ENCODE peak calls at places on chromosomes 16 and 17, in seven cellular contexts. One of them, this sample, is unnamed.

GRCh38 chr16:68417711-68418301 is 30.5 kb downstream of the SMPD3 start:
- DNase-seq in hepatic stellate cell: no peak
- DNase-seq in GM03348: no peak
- DNase-seq in hippocampal formation: no peak
- DNase-seq in testis: no peak
- DNase-seq in RCC 7860: no peak
- DNase-seq in Calu3: peak
- DNase-seq in this sample: no peak

GRCh38 chr16:70433456-70434103 is 5.3 kb downstream of the ST3GAL2 start:
- DNase-seq in hippocampal formation: no peak
- DNase-seq in GM03348: peak
- DNase-seq in Calu3: no peak
- DNase-seq in testis: no peak
- DNase-seq in hepatic stellate cell: peak
- DNase-seq in RCC 7860: peak
- DNase-seq in this sample: no peak

GRCh38 chr16:89859809-89860075 is 13.7 kb upstream of the TCF25 start:
- DNase-seq in hippocampal formation: no peak
- DNase-seq in RCC 7860: no peak
- DNase-seq in testis: no peak
- DNase-seq in hepatic stellate cell: no peak
- DNase-seq in Calu3: no peak
- DNase-seq in GM03348: no peak
- DNase-seq in this sample: no peak

GRCh38 chr17:1590747-1591473 is 28.3 kb upstream of the PITPNA start:
- DNase-seq in testis: no peak
- DNase-seq in RCC 7860: no peak
- DNase-seq in hippocampal formation: no peak
- DNase-seq in hepatic stellate cell: no peak
- DNase-seq in GM03348: no peak
- DNase-seq in Calu3: no peak
- DNase-seq in this sample: no peak

GRCh38 chr16:14042706-14043105 is 28.4 kb upstream of the MRTFB start:
- DNase-seq in GM03348: no peak
- DNase-seq in hepatic stellate cell: no peak
- DNase-seq in hippocampal formation: no peak
- DNase-seq in RCC 7860: no peak
- DNase-seq in Calu3: no peak
- DNase-seq in testis: peak
- DNase-seq in this sample: no peak

GRCh38 chr16:54280751-54281150 is 5.8 kb downstream of the IRX3 start:
- DNase-seq in Calu3: no peak
- DNase-seq in testis: no peak
- DNase-seq in GM03348: peak
- DNase-seq in RCC 7860: peak
- DNase-seq in hepatic stellate cell: no peak
- DNase-seq in hippocampal formation: no peak
- DNase-seq in this sample: no peak

GRCh38 chr16:68367034-68367433 is 56.2 kb downstream of the PRMT7 start:
- DNase-seq in testis: peak
- DNase-seq in RCC 7860: no peak
- DNase-seq in hepatic stellate cell: peak
- DNase-seq in Calu3: peak
- DNase-seq in GM03348: peak
- DNase-seq in hippocampal formation: no peak
- DNase-seq in this sample: no peak

GRCh38 chr16:84518804-84519341 is 14.4 kb upstream of the MEAK7 start:
- DNase-seq in GM03348: no peak
- DNase-seq in RCC 7860: no peak
- DNase-seq in testis: no peak
- DNase-seq in Calu3: no peak
- DNase-seq in hippocampal formation: no peak
- DNase-seq in hepatic stellate cell: no peak
- DNase-seq in this sample: no peak

GRCh38 chr17:14301279-14301760 is 439 bp downstream of the HS3ST3B1 start:
- DNase-seq in Calu3: peak
- DNase-seq in testis: no peak
- DNase-seq in hippocampal formation: no peak
- DNase-seq in GM03348: no peak
- DNase-seq in hepatic stellate cell: no peak
- DNase-seq in RCC 7860: no peak
- DNase-seq in this sample: no peak

GRCh38 chr16:30184430-30185140 is 1.2 kb downstream of the CORO1A start:
- DNase-seq in GM03348: no peak
- DNase-seq in RCC 7860: no peak
- DNase-seq in Calu3: no peak
- DNase-seq in testis: no peak
- DNase-seq in hepatic stellate cell: no peak
- DNase-seq in hippocampal formation: peak
- DNase-seq in this sample: no peak

GRCh38 chr17:63189930-63190329 is 223.9 kb downstream of the TANC2 start:
- DNase-seq in GM03348: no peak
- DNase-seq in RCC 7860: no peak
- DNase-seq in hippocampal formation: no peak
- DNase-seq in Calu3: no peak
- DNase-seq in testis: no peak
- DNase-seq in hepatic stellate cell: no peak
- DNase-seq in this sample: no peak

GRCh38 chr17:67467500-67468481 is 90.7 kb downstream of the PITPNC1 start:
- DNase-seq in RCC 7860: no peak
- DNase-seq in GM03348: no peak
- DNase-seq in hippocampal formation: no peak
- DNase-seq in hepatic stellate cell: no peak
- DNase-seq in testis: no peak
- DNase-seq in Calu3: no peak
- DNase-seq in this sample: no peak

GRCh38 chr17:56174421-56174820 is 21.1 kb downstream of the ANKFN1 start:
- DNase-seq in RCC 7860: no peak
- DNase-seq in GM03348: no peak
- DNase-seq in Calu3: no peak
- DNase-seq in testis: no peak
- DNase-seq in hippocampal formation: no peak
- DNase-seq in hepatic stellate cell: no peak
- DNase-seq in this sample: no peak

GRCh38 chr17:30225919-30226553 is 9.5 kb downstream of the SLC6A4 start:
- DNase-seq in GM03348: no peak
- DNase-seq in Calu3: no peak
- DNase-seq in RCC 7860: no peak
- DNase-seq in hippocampal formation: no peak
- DNase-seq in testis: no peak
- DNase-seq in hepatic stellate cell: no peak
- DNase-seq in this sample: no peak